ENCODE peak calls at places on chromosomes 11 and 22, in eight cellular contexts. O, Q, N, E, V, F, U and W are unnamed samples.

GRCh38 chr11:61266602-61267001 is 25.6 kb downstream of the PGA5 start:
- DNase-seq in N (no peak), U (peak), O (no peak), F (no peak), E (no peak), Q (no peak), V (no peak), W (peak)

GRCh38 chr11:69953356-69953755 is 124.8 kb upstream of the ANO1 start:
- DNase-seq in O (no peak), E (no peak), Q (peak), V (no peak), F (no peak), U (no peak), N (no peak), W (no peak)

GRCh38 chr11:65116370-65117205 is 913 bp downstream of the ZNHIT2 start:
- DNase-seq in F (peak), E (no peak), U (peak), Q (no peak), N (no peak), O (no peak), V (no peak), W (peak)

GRCh38 chr11:83061883-83062282 is 9.8 kb downstream of the RAB30 start:
- DNase-seq in V (no peak), F (no peak), U (no peak), O (no peak), E (no peak), Q (no peak), N (no peak), W (no peak)

GRCh38 chr11:83257638-83258229 is 28.4 kb downstream of the CCDC90B start:
- DNase-seq in F (peak), E (no peak), N (peak), O (peak), Q (no peak), U (peak), V (peak), W (peak)

GRCh38 chr11:6268811-6269210 is 9.2 kb downstream of the CCKBR start:
- DNase-seq in V (no peak), Q (no peak), N (no peak), E (no peak), F (no peak), O (no peak), U (no peak), W (no peak)

GRCh38 chr22:20777420-20778177 is 3.7 kb downstream of the SERPIND1 start:
- DNase-seq in N (peak), V (peak), O (peak), U (peak), E (no peak), F (peak), Q (no peak), W (peak)

GRCh38 chr11:25891960-25892359 is 440.0 kb upstream of the ANO3 start:
- DNase-seq in N (no peak), Q (no peak), U (no peak), F (no peak), E (no peak), O (no peak), V (no peak), W (no peak)

GRCh38 chr11:102724904-102725515 is at the start of gene MMP8:
- DNase-seq in Q (no peak), O (peak), U (no peak), E (no peak), V (no peak), N (no peak), F (peak), W (peak)

GRCh38 chr11:132535830-132536229 is 996.5 kb downstream of the OPCML start:
- DNase-seq in O (no peak), V (no peak), N (no peak), E (no peak), Q (no peak), U (no peak), F (no peak), W (no peak)

GRCh38 chr11:6736495-6737121 is 35.2 kb downstream of the OR2AG2 start:
- DNase-seq in V (no peak), Q (no peak), O (no peak), F (no peak), N (no peak), E (no peak), U (no peak), W (no peak)

GRCh38 chr11:126949066-126949945 is 51.3 kb downstream of the KIRREL3 start:
- DNase-seq in V (no peak), U (no peak), E (no peak), N (no peak), F (no peak), O (peak), Q (no peak), W (peak)

GRCh38 chr22:29443861-29444431 is 5.6 kb downstream of the RFPL1 start:
- DNase-seq in F (no peak), N (no peak), U (no peak), Q (no peak), V (no peak), O (no peak), E (no peak), W (no peak)

GRCh38 chr11:55652560-55652959 is 4.4 kb downstream of the OR4S2 start:
- DNase-seq in V (no peak), N (no peak), E (no peak), Q (no peak), F (no peak), O (no peak), U (no peak), W (no peak)
- H3K4me3 ChIP-seq in V (no peak), N (no peak), E (no peak), Q (no peak), F (no peak), O (no peak), U (no peak), W (no peak)

GRCh38 chr22:31082606-31083376 is 1.7 kb downstream of the SMTN start:
- DNase-seq in V (no peak), N (no peak), Q (peak), U (peak), E (peak), F (peak), O (peak), W (peak)

GRCh38 chr22:31079095-31079642 is 1.9 kb upstream of the SMTN start:
- DNase-seq in N (no peak), V (no peak), E (no peak), Q (no peak), U (no peak), O (no peak), F (no peak), W (no peak)

GRCh38 chr22:31081963-31082605 is 966 bp downstream of the SMTN start:
- DNase-seq in N (no peak), F (no peak), V (no peak), U (peak), Q (no peak), E (no peak), O (peak), W (peak)

GRCh38 chr22:31080164-31080847 is 812 bp upstream of the SMTN start:
- DNase-seq in U (no peak), V (no peak), O (no peak), Q (no peak), N (no peak), F (no peak), E (no peak), W (no peak)

DNA sequence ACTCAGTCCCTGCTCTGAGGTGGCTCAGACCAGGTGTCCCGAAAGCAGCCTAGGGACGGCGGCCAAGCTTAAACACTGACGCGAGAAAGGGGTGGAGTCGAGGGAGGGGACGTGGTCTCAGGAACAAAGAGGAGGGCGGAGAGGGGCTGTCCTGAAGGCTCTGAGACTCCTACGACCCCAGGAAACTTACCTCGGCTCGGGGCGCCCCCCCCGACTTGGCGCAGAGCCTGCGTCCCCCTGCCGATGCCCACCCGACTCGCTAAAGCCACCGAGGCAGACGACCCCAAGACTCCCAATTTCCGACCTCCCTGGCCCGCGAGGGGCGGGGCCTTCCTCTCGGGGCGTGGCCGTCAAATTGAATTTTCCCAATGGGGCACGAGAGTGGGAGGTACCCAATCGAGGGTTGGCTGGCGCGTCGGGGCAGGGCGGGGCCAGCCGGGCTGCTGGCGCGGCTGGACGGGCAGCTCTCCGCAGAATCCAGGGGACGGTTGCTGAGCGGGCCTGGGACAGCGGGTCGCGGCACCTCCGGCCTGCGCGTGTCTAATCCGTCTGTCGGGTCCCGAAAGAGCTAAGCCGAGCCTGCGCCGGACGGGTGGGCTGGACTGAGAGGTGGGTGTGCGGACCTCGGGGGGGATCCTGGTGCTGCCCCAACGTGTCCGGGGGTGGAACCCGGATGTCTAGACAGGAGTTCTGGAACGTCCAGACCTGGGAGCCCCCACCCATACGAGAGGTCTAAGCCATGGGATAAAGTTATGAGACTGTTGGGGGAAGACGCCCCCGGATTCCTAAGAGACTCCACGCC is at the start of gene SMTN:
- DNase-seq in U (peak), E (peak), N (peak), O (peak), Q (peak), F (peak), V (peak), W (peak)
- TF ChIP-seq CTCF in U (no peak), E (no peak), N (no peak), O (peak), Q (no peak), F (no peak), V (no peak), W (no peak)

GRCh38 chr11:1869427-1870325 is 16.8 kb downstream of the LSP1 start:
- DNase-seq in V (no peak), U (no peak), E (no peak), O (no peak), N (no peak), Q (peak), F (no peak), W (no peak)
- H3K4me3 ChIP-seq in V (no peak), U (no peak), E (no peak), O (no peak), N (no peak), Q (peak), F (no peak), W (no peak)

GRCh38 chr22:46046299-46046685 is 69.3 kb upstream of the WNT7B start:
- DNase-seq in F (no peak), E (no peak), N (no peak), O (no peak), V (no peak), Q (no peak), U (no peak), W (no peak)
- TF ChIP-seq CTCF in F (no peak), E (no peak), N (no peak), O (no peak), V (no peak), Q (no peak), U (no peak), W (no peak)

DNA sequence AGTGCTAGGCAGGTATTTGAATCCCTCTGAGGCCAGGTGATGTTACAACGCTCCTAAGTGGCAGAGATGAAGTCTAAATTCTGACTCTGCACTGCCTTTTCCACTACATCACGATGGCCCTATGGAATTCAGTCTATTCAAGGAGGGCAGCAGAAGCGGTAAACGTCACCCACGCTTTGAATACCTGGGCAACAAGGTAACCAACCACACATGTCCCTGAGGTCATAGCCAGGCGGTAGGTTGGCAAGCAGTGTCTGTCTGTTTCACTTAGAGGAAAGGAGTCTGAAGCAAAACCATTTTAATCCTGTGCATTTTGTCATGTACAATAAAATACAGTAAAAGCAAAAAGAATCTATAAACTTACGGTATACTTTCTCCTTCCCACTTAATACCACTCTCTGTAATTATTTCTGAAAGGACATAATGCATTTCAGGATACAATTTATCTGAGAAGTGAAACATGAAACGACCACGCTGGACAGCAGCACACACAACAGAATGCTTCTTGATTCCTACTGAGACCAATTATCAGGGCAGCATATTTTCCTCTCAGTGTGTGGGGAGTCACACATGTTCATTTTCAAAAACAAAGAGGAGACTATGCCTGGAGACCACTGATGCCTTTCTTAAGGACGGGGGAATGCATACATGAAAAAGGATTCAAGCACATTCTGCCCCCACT is 51.3 kb downstream of the PRDM10 start:
- DNase-seq in V (no peak), Q (no peak), O (no peak), U (peak), F (peak), E (no peak), N (no peak), W (peak)
- H3K4me3 ChIP-seq in V (no peak), Q (no peak), O (no peak), U (no peak), F (no peak), E (no peak), N (no peak), W (no peak)

GRCh38 chr22:48968201-48968959 is 859.3 kb downstream of the BRD1 start:
- DNase-seq in N (no peak), Q (no peak), E (no peak), O (no peak), U (no peak), V (no peak), F (no peak), W (no peak)
- TF ChIP-seq CTCF in N (no peak), Q (no peak), E (no peak), O (peak), U (no peak), V (no peak), F (no peak), W (peak)

GRCh38 chr11:118224512-118225180 is at the start of gene JAML:
- DNase-seq in U (no peak), Q (no peak), O (no peak), F (no peak), E (no peak), V (no peak), N (no peak), W (no peak)

GRCh38 chr11:118221419-118221818 is 3.4 kb downstream of the JAML start:
- DNase-seq in E (no peak), N (no peak), Q (no peak), U (no peak), O (no peak), V (no peak), F (no peak), W (no peak)

GRCh38 chr11:118223992-118224391 is 819 bp downstream of the JAML start:
- DNase-seq in N (no peak), U (no peak), E (no peak), O (no peak), F (no peak), Q (no peak), V (no peak), W (no peak)

GRCh38 chr11:118222437-118222836 is 2.4 kb downstream of the JAML start:
- DNase-seq in F (no peak), U (no peak), V (no peak), Q (no peak), O (no peak), E (no peak), N (no peak), W (no peak)

GRCh38 chr11:118223576-118223975 is 1.2 kb downstream of the JAML start:
- DNase-seq in O (no peak), V (no peak), Q (no peak), F (no peak), N (no peak), E (no peak), U (no peak), W (no peak)
- H3K4me3 ChIP-seq in O (no peak), V (no peak), Q (peak), F (no peak), N (no peak), E (peak), U (no peak), W (no peak)

GRCh38 chr11:133830931-133831907 is 14.1 kb downstream of the SPATA19 start:
- DNase-seq in V (no peak), E (no peak), O (no peak), U (no peak), F (no peak), Q (no peak), N (no peak), W (no peak)
- TF ChIP-seq CTCF in V (no peak), E (no peak), O (peak), U (no peak), F (no peak), Q (peak), N (no peak), W (no peak)